ENCODE peak calls at places on chromosomes 2 and 18, in seven cellular contexts. One of them, this sample, is unnamed.

GRCh38 chr2:224982910-224983688 is 59.2 kb downstream of the DOCK10 start:
- DNase-seq in GM23338: peak
- DNase-seq in fibroblast of mammary gland: peak
- DNase-seq in sigmoid colon: no peak
- DNase-seq in WTC11: no peak
- DNase-seq in bronchial epithelial cell: no peak
- DNase-seq in testis: no peak
- DNase-seq in this sample: no peak

GRCh38 chr18:60027397-60027796 is 127.6 kb downstream of the PMAIP1 start:
- DNase-seq in WTC11: no peak
- DNase-seq in GM23338: no peak
- DNase-seq in bronchial epithelial cell: no peak
- DNase-seq in testis: no peak
- DNase-seq in fibroblast of mammary gland: no peak
- DNase-seq in sigmoid colon: no peak
- DNase-seq in this sample: no peak

GRCh38 chr2:29066271-29066860 is 8.0 kb downstream of the PCARE start:
- DNase-seq in GM23338: no peak
- DNase-seq in sigmoid colon: no peak
- DNase-seq in testis: no peak
- DNase-seq in WTC11: no peak
- DNase-seq in bronchial epithelial cell: peak
- DNase-seq in fibroblast of mammary gland: peak
- DNase-seq in this sample: no peak

GRCh38 chr2:18546586-18546985 is 13.9 kb downstream of the RDH14 start:
- DNase-seq in fibroblast of mammary gland: no peak
- DNase-seq in sigmoid colon: no peak
- DNase-seq in testis: no peak
- DNase-seq in GM23338: peak
- DNase-seq in bronchial epithelial cell: peak
- DNase-seq in WTC11: no peak
- DNase-seq in this sample: no peak

GRCh38 chr2:113010088-113010487 is 4.8 kb downstream of the IL36A start:
- DNase-seq in sigmoid colon: no peak
- DNase-seq in testis: no peak
- DNase-seq in fibroblast of mammary gland: no peak
- DNase-seq in WTC11: no peak
- DNase-seq in GM23338: no peak
- DNase-seq in bronchial epithelial cell: no peak
- DNase-seq in this sample: no peak

GRCh38 chr18:55982992-55983391 is 395.0 kb upstream of the TCF4 start:
- DNase-seq in testis: no peak
- DNase-seq in GM23338: peak
- DNase-seq in fibroblast of mammary gland: no peak
- DNase-seq in bronchial epithelial cell: peak
- DNase-seq in WTC11: no peak
- DNase-seq in sigmoid colon: no peak
- DNase-seq in this sample: no peak

GRCh38 chr2:126437016-126437415 is 218.9 kb upstream of the GYPC start:
- DNase-seq in fibroblast of mammary gland: no peak
- DNase-seq in GM23338: no peak
- DNase-seq in bronchial epithelial cell: no peak
- DNase-seq in testis: no peak
- DNase-seq in WTC11: no peak
- DNase-seq in sigmoid colon: no peak
- DNase-seq in this sample: no peak

GRCh38 chr2:96143848-96144480 is 1.3 kb downstream of the DUSP2 start:
- DNase-seq in bronchial epithelial cell: no peak
- DNase-seq in WTC11: peak
- DNase-seq in fibroblast of mammary gland: no peak
- DNase-seq in sigmoid colon: peak
- DNase-seq in testis: no peak
- DNase-seq in GM23338: peak
- DNase-seq in this sample: peak

GRCh38 chr2:167733750-167734149 is 513.6 kb downstream of the STK39 start:
- DNase-seq in fibroblast of mammary gland: peak
- DNase-seq in GM23338: no peak
- DNase-seq in bronchial epithelial cell: no peak
- DNase-seq in testis: peak
- DNase-seq in WTC11: no peak
- DNase-seq in sigmoid colon: no peak
- DNase-seq in this sample: no peak

GRCh38 chr18:8409151-8409550 is 200.1 kb upstream of the RAB12 start:
- DNase-seq in bronchial epithelial cell: no peak
- DNase-seq in sigmoid colon: no peak
- DNase-seq in GM23338: no peak
- DNase-seq in fibroblast of mammary gland: no peak
- DNase-seq in WTC11: no peak
- DNase-seq in testis: no peak
- DNase-seq in this sample: no peak

GRCh38 chr2:221283896-221284295 is 288.2 kb downstream of the EPHA4 start:
- DNase-seq in sigmoid colon: no peak
- DNase-seq in fibroblast of mammary gland: no peak
- DNase-seq in GM23338: no peak
- DNase-seq in WTC11: no peak
- DNase-seq in bronchial epithelial cell: no peak
- DNase-seq in testis: no peak
- DNase-seq in this sample: no peak

GRCh38 chr2:150391779-150392178 is 95.7 kb downstream of the RND3 start:
- DNase-seq in fibroblast of mammary gland: no peak
- DNase-seq in bronchial epithelial cell: no peak
- DNase-seq in testis: no peak
- DNase-seq in sigmoid colon: no peak
- DNase-seq in GM23338: no peak
- DNase-seq in WTC11: no peak
- DNase-seq in this sample: no peak

GRCh38 chr2:119365436-119365835 is 1.2 kb downstream of the C2orf76 start:
- DNase-seq in fibroblast of mammary gland: no peak
- DNase-seq in sigmoid colon: no peak
- DNase-seq in bronchial epithelial cell: no peak
- DNase-seq in WTC11: no peak
- DNase-seq in GM23338: no peak
- DNase-seq in testis: no peak
- DNase-seq in this sample: no peak

GRCh38 chr2:74138952-74139323 is 8.8 kb downstream of the BOLA3 start:
- DNase-seq in GM23338: peak
- DNase-seq in WTC11: peak
- DNase-seq in bronchial epithelial cell: no peak
- DNase-seq in testis: no peak
- DNase-seq in fibroblast of mammary gland: no peak
- DNase-seq in sigmoid colon: no peak
- DNase-seq in this sample: peak
- TF ChIP-seq CTCF in GM23338: peak
- TF ChIP-seq CTCF in WTC11: peak
- TF ChIP-seq CTCF in bronchial epithelial cell: peak
- TF ChIP-seq CTCF in testis: no peak
- TF ChIP-seq CTCF in fibroblast of mammary gland: peak
- TF ChIP-seq CTCF in sigmoid colon: no peak
- TF ChIP-seq CTCF in this sample: peak

GRCh38 chr18:57445488-57446319 is 10.5 kb downstream of the ONECUT2 start:
- DNase-seq in bronchial epithelial cell: no peak
- DNase-seq in testis: no peak
- DNase-seq in fibroblast of mammary gland: no peak
- DNase-seq in sigmoid colon: no peak
- DNase-seq in GM23338: no peak
- DNase-seq in WTC11: no peak
- DNase-seq in this sample: no peak

GRCh38 chr18:57443247-57443646 is 8.1 kb downstream of the ONECUT2 start:
- DNase-seq in testis: no peak
- DNase-seq in GM23338: no peak
- DNase-seq in sigmoid colon: no peak
- DNase-seq in fibroblast of mammary gland: no peak
- DNase-seq in bronchial epithelial cell: no peak
- DNase-seq in WTC11: no peak
- DNase-seq in this sample: no peak

GRCh38 chr18:57443716-57444115 is 8.5 kb downstream of the ONECUT2 start:
- DNase-seq in sigmoid colon: no peak
- DNase-seq in WTC11: no peak
- DNase-seq in GM23338: no peak
- DNase-seq in bronchial epithelial cell: no peak
- DNase-seq in testis: no peak
- DNase-seq in fibroblast of mammary gland: no peak
- DNase-seq in this sample: no peak

GRCh38 chr18:57446322-57446721 is 11.1 kb downstream of the ONECUT2 start:
- DNase-seq in GM23338: peak
- DNase-seq in testis: peak
- DNase-seq in sigmoid colon: no peak
- DNase-seq in fibroblast of mammary gland: peak
- DNase-seq in bronchial epithelial cell: peak
- DNase-seq in WTC11: peak
- DNase-seq in this sample: peak

DNA sequence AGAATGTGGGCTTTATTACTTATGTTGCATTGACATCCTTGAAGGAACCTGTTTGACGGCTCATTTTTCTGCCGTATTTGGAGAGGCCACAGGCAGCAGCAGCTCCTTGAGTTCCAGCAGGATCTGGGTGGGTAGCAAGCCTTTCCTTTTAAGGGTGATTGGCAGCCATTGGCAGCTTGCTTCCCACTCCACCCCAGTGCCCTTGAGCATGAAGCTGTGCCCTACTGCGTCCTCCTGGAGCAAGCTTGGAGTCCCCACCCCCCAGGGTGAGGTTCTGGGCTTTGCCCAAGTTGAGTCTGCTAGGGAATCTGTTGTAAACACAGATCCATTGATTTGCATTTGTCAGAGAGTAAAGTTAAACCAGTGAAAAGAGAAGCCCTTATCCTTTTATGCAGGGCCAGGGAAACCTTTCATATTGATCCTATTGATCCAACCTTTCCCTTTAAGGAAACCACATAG is 9.2 kb downstream of the ONECUT2 start:
- DNase-seq in testis: no peak
- DNase-seq in bronchial epithelial cell: no peak
- DNase-seq in WTC11: no peak
- DNase-seq in sigmoid colon: no peak
- DNase-seq in fibroblast of mammary gland: no peak
- DNase-seq in GM23338: peak
- DNase-seq in this sample: no peak
- TF ChIP-seq CTCF in testis: no peak
- TF ChIP-seq CTCF in bronchial epithelial cell: no peak
- TF ChIP-seq CTCF in WTC11: no peak
- TF ChIP-seq CTCF in sigmoid colon: no peak
- TF ChIP-seq CTCF in fibroblast of mammary gland: no peak
- TF ChIP-seq CTCF in GM23338: no peak
- TF ChIP-seq CTCF in this sample: no peak

DNA sequence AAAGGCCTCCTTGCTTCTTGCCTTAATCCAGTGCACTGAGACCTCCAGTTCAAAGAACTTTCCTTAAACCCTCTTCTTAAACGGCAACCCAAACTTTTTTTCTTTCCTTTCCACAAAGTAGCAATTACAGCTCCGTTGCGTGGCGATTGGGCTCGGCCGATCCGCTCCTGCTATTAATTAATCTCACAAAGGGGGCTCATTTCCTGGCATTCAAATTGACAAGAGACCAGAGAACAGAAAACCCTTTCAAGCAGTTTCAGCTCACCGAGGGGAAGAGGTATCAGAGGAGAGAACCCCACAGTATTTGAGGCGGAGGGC is 531.4 kb downstream of the TMEM182 start:
- DNase-seq in WTC11: no peak
- DNase-seq in sigmoid colon: no peak
- DNase-seq in GM23338: peak
- DNase-seq in bronchial epithelial cell: no peak
- DNase-seq in fibroblast of mammary gland: no peak
- DNase-seq in testis: no peak
- DNase-seq in this sample: no peak
- TF ChIP-seq CTCF in WTC11: no peak
- TF ChIP-seq CTCF in sigmoid colon: no peak
- TF ChIP-seq CTCF in GM23338: no peak
- TF ChIP-seq CTCF in bronchial epithelial cell: no peak
- TF ChIP-seq CTCF in fibroblast of mammary gland: no peak
- TF ChIP-seq CTCF in testis: no peak
- TF ChIP-seq CTCF in this sample: no peak

DNA sequence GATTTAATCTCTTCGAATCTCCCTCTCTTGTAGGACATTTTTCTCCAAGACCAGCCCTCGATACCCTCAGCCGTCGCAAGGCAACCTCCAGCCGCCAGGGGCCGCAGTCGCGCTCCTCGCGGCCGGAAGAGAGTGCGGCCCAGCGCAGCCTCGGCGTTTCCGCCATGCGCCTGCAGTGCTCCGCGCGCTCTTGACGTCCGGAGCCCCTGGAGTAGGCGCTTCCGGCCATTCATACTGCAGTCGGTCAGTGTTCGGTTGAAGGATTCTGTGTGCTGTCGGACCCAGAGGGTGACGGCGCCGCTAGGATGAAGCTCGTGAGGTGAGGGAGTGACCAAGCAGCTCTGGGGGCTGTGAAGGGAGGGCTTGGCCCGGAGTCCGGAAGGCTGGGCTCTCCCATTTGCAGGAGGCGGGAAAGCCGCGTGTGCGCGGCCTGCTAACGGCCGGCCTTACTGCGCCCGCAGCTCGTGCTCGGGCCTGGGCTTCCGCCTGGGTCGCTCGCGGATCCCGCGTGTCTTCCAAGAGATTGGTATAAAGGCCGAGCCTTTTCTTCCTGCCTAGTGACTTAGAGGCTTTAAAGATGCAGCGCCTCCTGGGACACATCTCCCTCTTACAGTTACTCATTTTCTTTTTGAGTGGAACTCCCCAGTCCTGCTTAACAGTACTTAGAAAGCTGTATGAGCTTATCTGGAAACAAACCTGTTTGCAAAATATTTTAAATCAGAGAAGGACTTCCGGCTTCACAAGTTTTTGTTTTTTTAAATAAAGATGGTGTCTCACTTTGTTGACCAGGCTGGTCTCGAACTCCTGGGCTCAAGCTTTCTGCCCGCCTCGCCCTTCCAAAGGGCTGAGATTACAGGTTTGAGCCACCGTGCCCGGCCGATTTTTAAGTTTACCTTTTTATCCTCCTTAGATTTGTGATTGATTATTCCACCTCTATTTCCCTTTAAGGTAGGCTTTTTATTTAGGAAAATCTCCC is at the start of gene SNRPD1:
- DNase-seq in bronchial epithelial cell: peak
- DNase-seq in WTC11: peak
- DNase-seq in testis: peak
- DNase-seq in GM23338: peak
- DNase-seq in fibroblast of mammary gland: peak
- DNase-seq in sigmoid colon: peak
- DNase-seq in this sample: peak
- TF ChIP-seq CTCF in bronchial epithelial cell: peak
- TF ChIP-seq CTCF in WTC11: peak
- TF ChIP-seq CTCF in testis: peak
- TF ChIP-seq CTCF in GM23338: peak
- TF ChIP-seq CTCF in fibroblast of mammary gland: peak
- TF ChIP-seq CTCF in sigmoid colon: peak
- TF ChIP-seq CTCF in this sample: peak